ENCODE peak calls at places on chromosomes 12 and 14, in eight cellular contexts. T is kidney, R is lower lobe of right lung, L is hepatocyte, J is A549, I is tibial nerve, Y is B cell, M is astrocyte of the spinal cord. O is an unnamed sample.

GRCh38 chr12:48163150-48163747 is 5.9 kb upstream of the ASB8 start:
- DNase-seq in T (no peak), M (no peak), L (no peak), J (no peak), R (no peak), Y (no peak), I (no peak), O (no peak)

GRCh38 chr12:52245259-52245961 is 12.4 kb downstream of the KRT7 start:
- DNase-seq in L (no peak), Y (no peak), R (no peak), I (no peak), J (peak; percentile 77), M (no peak), T (no peak), O (no peak)

GRCh38 chr12:90407841-90408240 is 547.1 kb downstream of the CCER1 start:
- DNase-seq in M (no peak), R (no peak), L (no peak), J (no peak), Y (no peak), I (no peak), T (no peak), O (no peak)

GRCh38 chr12:69534389-69534822 is 50.9 kb upstream of the CCT2 start:
- DNase-seq in T (no peak), L (peak; percentile 89), J (peak; percentile 71), M (peak; percentile 99), I (no peak), R (peak; percentile 39), Y (no peak), O (no peak)

GRCh38 chr12:19404232-19404880 is 34.9 kb upstream of the AEBP2 start:
- DNase-seq in T (no peak), M (no peak), L (no peak), Y (no peak), J (no peak), R (no peak), I (no peak), O (no peak)

GRCh38 chr14:22303589-22304195 is 285.3 kb downstream of the DAD1 start:
- DNase-seq in L (no peak), T (no peak), I (no peak), M (peak; percentile 47), J (no peak), R (no peak), Y (no peak), O (no peak)

GRCh38 chr12:127287256-127287655 is 979.7 kb upstream of the TMEM132C start:
- DNase-seq in Y (no peak), R (no peak), J (no peak), T (no peak), L (no peak), M (no peak), I (no peak), O (no peak)

GRCh38 chr12:87274594-87275245 is 754.5 kb downstream of the C12orf50 start:
- DNase-seq in J (peak; percentile 42), L (peak; percentile 48), Y (no peak), I (no peak), T (no peak), M (peak; percentile 43), R (no peak), O (no peak)

GRCh38 chr14:104768437-104769323 is 15.7 kb downstream of the SIVA1 start:
- DNase-seq in R (peak; percentile 92), M (peak; percentile 73), T (peak; percentile 95), L (peak; percentile 93), I (peak; percentile 91), J (peak; percentile 86), Y (peak; percentile 92), O (peak; percentile 86)

GRCh38 chr14:103207038-103207403 is 83.8 kb downstream of the TNFAIP2 start:
- DNase-seq in I (peak; percentile 76), Y (no peak), R (peak; percentile 68), J (no peak), M (no peak), L (peak; percentile 94), T (peak; percentile 98), O (no peak)

GRCh38 chr14:105255021-105255507 is 6.7 kb downstream of the BTBD6 start:
- DNase-seq in L (no peak), J (no peak), T (peak; percentile 60), R (no peak), Y (no peak), M (peak; percentile 23), I (no peak), O (no peak)

GRCh38 chr12:92078167-92079053 is 67.2 kb downstream of the BTG1 start:
- DNase-seq in J (peak; percentile 96), I (no peak), M (peak; percentile 97), Y (no peak), L (peak; percentile 53), T (no peak), R (no peak), O (no peak)

GRCh38 chr12:7090222-7090998 is 1.8 kb downstream of the C1R start:
- DNase-seq in M (peak; percentile 31), T (no peak), R (no peak), L (no peak), Y (no peak), J (no peak), I (no peak), O (no peak)

GRCh38 chr14:83664389-83664788 is 1865.6 kb upstream of the FLRT2 start:
- DNase-seq in T (no peak), R (no peak), Y (no peak), J (no peak), L (no peak), M (no peak), I (no peak), O (no peak)

GRCh38 chr14:24816011-24816928 is 182.3 kb upstream of the GZMB start:
- DNase-seq in J (peak; percentile 41), L (peak; percentile 67), Y (no peak), R (no peak), I (no peak), T (no peak), M (no peak), O (no peak)

GRCh38 chr12:28543021-28543890 is 353.0 kb downstream of the CCDC91 start:
- DNase-seq in J (no peak), I (no peak), Y (no peak), T (no peak), M (no peak), R (no peak), L (no peak), O (no peak)

GRCh38 chr14:49687942-49688700 is at the start of gene POLE2:
- DNase-seq in Y (peak; percentile 88), I (peak; percentile 40), M (peak; percentile 74), R (peak; percentile 85), L (peak; percentile 86), T (peak; percentile 90), J (peak; percentile 84), O (no peak)
- TF ChIP-seq CTCF in Y (no peak), I (peak; percentile 19), M (no peak), R (peak; percentile 9), L (peak; percentile 22), T (no peak), J (no peak), O (no peak)

GRCh38 chr12:107134558-107134957 is 41.2 kb upstream of the CRY1 start:
- DNase-seq in Y (no peak), R (no peak), M (no peak), I (no peak), J (peak; percentile 71), L (peak; percentile 16), T (no peak), O (no peak)
- TF ChIP-seq CTCF in Y (peak; percentile 12), R (no peak), M (peak; percentile 31), I (no peak), J (no peak), L (peak; percentile 12), T (no peak), O (peak; percentile 43)

DNA sequence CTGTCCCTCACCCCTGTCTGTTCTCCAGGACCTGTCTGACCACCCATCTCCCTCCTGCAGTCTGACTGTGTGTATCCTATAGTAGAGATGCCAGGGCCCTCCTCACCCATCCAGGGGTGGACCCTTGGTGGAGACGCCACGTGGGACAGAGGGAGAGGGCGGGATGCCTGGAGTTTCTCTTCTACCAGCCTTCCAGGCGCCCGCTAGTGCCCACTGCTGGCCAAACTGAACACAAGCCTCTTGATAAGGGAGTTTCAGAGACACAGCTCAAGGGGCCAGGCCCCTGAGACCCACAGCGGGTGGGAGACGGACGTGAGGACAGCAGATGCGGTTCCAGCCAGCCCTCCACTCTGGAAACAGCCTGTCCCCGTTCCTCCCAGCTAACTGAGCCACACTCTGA is 147.3 kb downstream of the RBM19 start:
- DNase-seq in R (no peak), I (no peak), J (peak; percentile 31), L (peak; percentile 24), M (no peak), Y (no peak), T (no peak), O (no peak)
- TF ChIP-seq CTCF in R (no peak), I (no peak), J (peak; percentile 48), L (peak; percentile 31), M (peak; percentile 45), Y (no peak), T (no peak), O (no peak)

GRCh38 chr12:10750385-10750727 is 27.2 kb upstream of the YBX3 start:
- DNase-seq in L (no peak), T (no peak), I (no peak), J (no peak), R (no peak), M (no peak), Y (no peak), O (no peak)
- TF ChIP-seq CTCF in L (no peak), T (no peak), I (no peak), J (no peak), R (no peak), M (no peak), Y (peak; percentile 47), O (peak; percentile 66)

DNA sequence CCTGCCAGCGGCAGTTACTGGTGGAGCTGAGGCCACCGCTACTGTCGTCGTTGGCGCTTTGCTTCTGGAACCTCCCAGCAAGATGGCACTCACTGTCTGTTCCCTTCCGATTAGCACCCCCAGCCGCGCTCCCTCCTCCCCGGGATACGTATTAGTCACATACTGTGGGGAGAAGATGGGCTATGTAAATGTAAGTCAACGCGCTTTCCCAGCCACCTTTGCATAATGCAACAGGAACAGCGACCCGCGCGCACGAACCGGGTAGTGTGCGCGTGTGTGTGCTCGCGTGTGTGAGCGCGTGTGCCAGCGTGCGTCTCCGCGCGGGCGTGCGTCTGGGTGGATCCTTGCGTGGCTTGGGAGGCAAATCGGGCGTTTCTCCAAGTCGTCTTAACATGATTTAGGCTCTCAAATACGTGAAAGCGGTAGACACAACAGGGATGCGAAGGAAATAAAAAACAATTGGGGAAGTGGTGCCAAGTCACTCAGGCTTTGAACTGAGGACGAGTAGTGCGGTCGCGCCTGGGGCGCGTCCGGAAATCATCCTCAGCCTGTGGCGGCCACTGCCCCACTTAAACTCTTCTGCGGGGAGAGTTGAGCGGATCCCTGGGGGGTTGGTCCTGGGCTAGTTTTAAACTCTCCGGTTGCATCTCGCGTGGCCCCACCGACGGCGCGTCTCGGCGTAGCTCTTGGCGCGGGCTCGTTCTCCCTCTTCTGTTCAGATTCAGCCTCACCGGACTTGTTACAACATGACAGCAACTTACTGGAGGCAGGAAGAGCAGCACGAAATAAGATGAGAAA is 1.8 kb downstream of the FLRT2 start:
- DNase-seq in J (peak; percentile 79), R (peak; percentile 51), Y (no peak), I (peak; percentile 65), T (peak; percentile 90), L (peak; percentile 84), M (peak; percentile 89), O (peak; percentile 59)
- TF ChIP-seq CTCF in J (peak; percentile 32), R (no peak), Y (no peak), I (peak; percentile 34), T (peak; percentile 2), L (peak; percentile 59), M (peak; percentile 44), O (no peak)

GRCh38 chr14:62117010-62117717 is 354.9 kb downstream of the SNAPC1 start:
- DNase-seq in J (peak; percentile 14), R (peak; percentile 66), T (peak; percentile 89), M (peak; percentile 75), L (peak; percentile 88), Y (peak; percentile 77), I (no peak), O (no peak)
- TF ChIP-seq CTCF in J (no peak), R (peak; percentile 46), T (peak; percentile 28), M (peak; percentile 35), L (peak; percentile 46), Y (peak; percentile 69), I (no peak), O (no peak)